ENCODE peak calls at places on chromosomes 12 and 14, in nine cellular contexts. O is transverse colon, G is breast epithelium, N is right lobe of liver, Z is ovary, M is A549, S is stomach, A is body of pancreas, K is heart left ventricle. L is an unnamed sample.

GRCh38 chr12:3236345-3237153 is 159.4 kb downstream of the TSPAN9 start:
- DNase-seq in S (no peak), A (no peak), Z (no peak), O (peak; percentile 21), N (no peak), G (no peak), K (peak; percentile 72), M (peak; percentile 44), L (no peak)

GRCh38 chr12:117900561-117900960 is 68.2 kb downstream of the KSR2 start:
- DNase-seq in A (no peak), K (no peak), Z (no peak), N (no peak), S (no peak), O (no peak), G (no peak), M (peak; percentile 50), L (no peak)

GRCh38 chr12:57749061-57749460 is 3.0 kb downstream of the CDK4 start:
- DNase-seq in S (no peak), A (no peak), N (no peak), Z (no peak), K (no peak), G (no peak), M (no peak), O (no peak), L (no peak)

GRCh38 chr12:88897723-88898122 is 317.5 kb upstream of the KITLG start:
- DNase-seq in M (no peak), G (no peak), N (no peak), S (no peak), Z (no peak), K (peak; percentile 39), O (no peak), A (no peak), L (no peak)

GRCh38 chr14:52338282-52338681 is 24.2 kb downstream of the PTGER2 start:
- DNase-seq in M (peak; percentile 65), K (no peak), G (no peak), S (no peak), A (no peak), O (no peak), N (no peak), Z (no peak), L (no peak)

GRCh38 chr12:1800646-1801284 is 19.6 kb upstream of the LRTM2 start:
- DNase-seq in N (no peak), Z (peak; percentile 26), G (no peak), M (peak; percentile 37), K (no peak), O (peak; percentile 47), S (peak; percentile 52), A (peak; percentile 59), L (peak; percentile 18)

GRCh38 chr14:65604946-65605345 is 192.4 kb downstream of the FUT8 start:
- DNase-seq in A (no peak), N (no peak), K (no peak), Z (no peak), O (no peak), M (peak; percentile 4), G (no peak), S (no peak), L (no peak)

GRCh38 chr12:59173696-59174095 is 253.4 kb upstream of the LRIG3 start:
- DNase-seq in A (no peak), K (no peak), N (no peak), S (no peak), M (no peak), Z (no peak), G (no peak), O (no peak), L (no peak)

DNA sequence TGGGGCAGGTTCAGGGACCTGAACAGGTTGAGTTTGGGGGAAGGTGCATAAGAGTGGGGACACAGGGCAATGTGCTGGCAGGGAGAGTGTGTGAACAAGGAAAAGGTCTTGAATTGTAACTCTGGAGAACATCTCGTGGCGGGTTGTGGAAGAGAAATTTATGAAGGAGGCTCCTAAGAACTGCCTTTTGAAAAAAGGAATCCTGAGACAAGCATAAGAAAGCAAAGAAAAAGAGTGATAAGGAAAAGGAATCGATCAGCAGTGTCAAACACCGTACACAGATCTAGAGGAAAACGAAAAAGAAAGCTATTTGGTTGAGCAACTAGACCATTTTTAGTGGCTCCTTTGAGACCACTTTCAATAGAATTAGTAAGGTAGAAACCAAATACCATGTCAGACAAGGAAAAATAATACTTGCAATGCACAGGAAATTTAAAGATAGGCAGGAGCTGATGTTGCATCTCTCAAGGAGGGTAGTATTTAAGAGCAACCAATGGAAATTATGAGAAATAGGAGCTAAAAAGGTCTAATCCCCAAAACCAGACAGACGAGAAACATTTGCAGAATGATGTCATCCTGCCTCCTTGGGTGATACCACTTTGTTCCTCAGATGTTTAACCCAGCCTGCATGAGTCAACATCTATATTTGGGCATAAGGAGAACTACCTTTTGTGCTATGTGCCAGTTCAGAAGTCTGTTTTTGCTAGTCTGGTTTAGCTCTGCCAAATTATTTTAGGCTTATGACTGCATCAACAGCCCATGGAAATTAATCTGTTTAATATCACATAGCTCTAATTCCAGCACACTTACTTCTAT is 64.5 kb upstream of the STK38L start:
- DNase-seq in M (peak; percentile 94), Z (no peak), N (no peak), S (no peak), G (peak; percentile 29), K (peak; percentile 48), A (peak; percentile 42), O (no peak), L (no peak)
- TF ChIP-seq POLR2A in M (no peak), Z (no peak), N (no peak), S (no peak), G (no peak), K (no peak), A (no peak), O (no peak), L (no peak)

GRCh38 chr12:111270128-111270651 is 98.7 kb downstream of the PHETA1 start:
- DNase-seq in G (no peak), O (no peak), A (no peak), K (no peak), S (no peak), Z (no peak), M (no peak), N (no peak), L (no peak)

GRCh38 chr12:111268738-111269572 is 99.9 kb downstream of the PHETA1 start:
- DNase-seq in G (no peak), M (no peak), A (no peak), N (no peak), S (no peak), O (no peak), K (no peak), Z (no peak), L (no peak)

GRCh38 chr12:111270773-111271172 is 98.1 kb downstream of the PHETA1 start:
- DNase-seq in Z (no peak), G (no peak), K (no peak), N (no peak), A (no peak), M (no peak), O (no peak), S (no peak), L (no peak)

GRCh38 chr12:111269688-111270087 is 99.2 kb downstream of the PHETA1 start:
- DNase-seq in O (no peak), Z (no peak), K (no peak), A (no peak), S (no peak), G (no peak), N (no peak), M (no peak), L (no peak)

GRCh38 chr12:111271674-111272418 is 97.0 kb downstream of the PHETA1 start:
- DNase-seq in K (no peak), G (no peak), S (no peak), N (no peak), O (no peak), A (no peak), Z (no peak), M (no peak), L (no peak)
- TF ChIP-seq CTCF in K (peak; percentile 10), G (no peak), S (no peak), N (peak; percentile 10), O (no peak), A (no peak), Z (no peak), M (peak; percentile 47), L (no peak)

GRCh38 chr12:46380881-46381280 is 8.3 kb upstream of the SLC38A2 start:
- DNase-seq in A (no peak), M (no peak), Z (no peak), O (no peak), G (no peak), N (no peak), K (no peak), S (no peak), L (no peak)

GRCh38 chr12:46384451-46385301 is 12.1 kb upstream of the SLC38A2 start:
- DNase-seq in M (no peak), S (no peak), N (no peak), O (no peak), A (no peak), G (no peak), K (no peak), Z (no peak), L (no peak)

GRCh38 chr12:46383654-46384450 is 11.3 kb upstream of the SLC38A2 start:
- DNase-seq in A (peak; percentile 92), O (peak; percentile 93), K (peak; percentile 94), M (peak; percentile 93), S (peak; percentile 94), Z (peak; percentile 97), G (peak; percentile 92), N (peak; percentile 94), L (peak; percentile 96)

GRCh38 chr12:46382425-46382973 is 9.9 kb upstream of the SLC38A2 start:
- DNase-seq in K (no peak), S (no peak), A (peak; percentile 33), N (no peak), G (no peak), Z (no peak), O (no peak), M (no peak), L (no peak)

DNA sequence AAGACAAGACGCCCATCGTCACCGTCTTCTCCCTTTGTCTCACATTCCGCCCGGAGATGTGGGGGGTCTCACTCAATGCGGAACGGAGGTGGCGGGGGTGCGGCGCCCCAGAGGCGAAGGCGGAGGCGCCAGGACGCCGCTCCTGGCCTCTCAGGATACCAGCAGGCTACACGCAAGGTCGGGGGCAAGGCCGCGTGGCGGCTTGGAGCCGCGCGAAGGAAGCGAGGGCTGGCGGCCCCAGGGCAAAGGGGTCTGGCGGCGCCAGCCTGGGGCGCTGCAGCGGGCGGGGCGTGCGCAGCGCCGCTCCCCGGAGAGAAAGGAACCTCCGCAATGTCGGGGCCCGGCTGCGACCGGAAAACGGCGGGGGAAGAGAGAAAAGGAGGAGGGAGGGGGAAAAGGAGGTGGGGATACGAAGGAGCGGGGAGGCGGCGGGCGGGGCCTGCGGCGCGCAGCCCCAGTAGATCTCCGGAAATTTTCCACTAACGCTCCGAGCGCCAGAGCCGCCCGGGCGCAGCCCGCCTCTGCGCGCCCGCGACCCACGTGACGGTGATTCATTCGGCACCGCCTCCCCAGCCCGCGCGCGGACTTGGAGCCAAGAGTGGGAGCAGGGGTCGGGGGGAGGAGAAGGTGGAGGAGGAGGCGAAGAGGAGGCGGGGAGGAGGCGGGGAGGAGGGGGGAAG is 10.5 kb upstream of the SLC38A2 start:
- DNase-seq in O (peak; percentile 98), G (peak; percentile 95), K (peak; percentile 98), M (peak; percentile 98), Z (peak; percentile 99), S (peak; percentile 98), A (peak; percentile 98), N (peak; percentile 99), L (peak; percentile 98)
- TF ChIP-seq POLR2A in O (peak; percentile 33), G (peak; percentile 72), K (peak; percentile 93), M (peak; percentile 68), Z (peak; percentile 93), S (peak; percentile 69), A (no peak), N (peak; percentile 94), L (peak; percentile 72)

DNA sequence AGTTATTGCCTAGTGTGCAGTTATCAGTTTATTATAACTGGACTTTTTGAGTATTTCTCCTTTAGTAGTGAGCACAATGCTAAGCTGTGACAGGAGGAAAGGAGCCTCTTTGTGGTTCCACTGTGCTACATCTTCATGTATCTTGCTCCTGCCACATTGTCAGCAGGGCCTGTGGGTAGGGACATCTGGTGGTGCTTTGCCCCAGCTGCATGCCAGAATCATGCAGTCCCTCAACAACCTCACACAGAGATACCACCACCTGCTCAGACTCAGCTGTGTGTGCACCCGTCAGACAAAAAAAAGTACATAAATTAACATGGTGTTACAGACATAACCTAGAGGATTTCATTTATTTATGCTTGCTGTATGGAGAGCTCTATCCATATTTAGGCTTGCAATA is 51.1 kb downstream of the MIS18BP1 start:
- DNase-seq in S (no peak), K (no peak), Z (no peak), N (no peak), O (no peak), G (no peak), M (peak; percentile 44), A (no peak), L (no peak)
- TF ChIP-seq CTCF in S (no peak), K (no peak), Z (no peak), N (no peak), O (no peak), G (no peak), M (no peak), A (no peak), L (no peak)